ENCODE peak calls at places on chromosomes 1 and 21, in four cellular contexts. W, O, D and T are unnamed samples.

GRCh38 chr1:37865348-37866119 is 6.1 kb upstream of the MTF1 start:
- DNase-seq in O (peak; percentile 63), D (no peak), W (no peak), T (no peak)

GRCh38 chr1:21855257-21856096 is 43.4 kb downstream of the LDLRAD2 start:
- DNase-seq in O (no peak), W (no peak), D (no peak), T (no peak)

GRCh38 chr1:21251773-21252471 is 38.3 kb downstream of the ECE1 start:
- DNase-seq in O (peak; percentile 97), W (no peak), D (no peak), T (no peak)

GRCh38 chr1:174058639-174059038 is 36.5 kb upstream of the RC3H1 start:
- DNase-seq in W (no peak), O (no peak), D (no peak), T (no peak)

GRCh38 chr1:55572878-55573734 is 357.9 kb upstream of the USP24 start:
- DNase-seq in D (no peak), O (peak; percentile 80), W (no peak), T (no peak)

GRCh38 chr1:185644531-185644930 is 89.7 kb upstream of the HMCN1 start:
- DNase-seq in O (peak; percentile 21), D (no peak), W (no peak), T (no peak)

GRCh38 chr21:46052703-46053651 is 44.9 kb upstream of the COL6A2 start:
- DNase-seq in D (peak; percentile 50), O (peak; percentile 94), W (peak; percentile 58), T (no peak)

GRCh38 chr21:42105476-42105875 is 34.4 kb downstream of the UMODL1 start:
- DNase-seq in O (no peak), W (no peak), D (no peak), T (no peak)

GRCh38 chr1:168609133-168609715 is 32.8 kb downstream of the XCL1 start:
- DNase-seq in O (peak; percentile 47), W (no peak), D (no peak), T (no peak)

GRCh38 chr1:90344963-90345730 is 350.2 kb downstream of the ZNF326 start:
- DNase-seq in W (no peak), O (peak; percentile 0), D (no peak), T (no peak)

GRCh38 chr1:7539772-7540175 is 231.3 kb upstream of the VAMP3 start:
- DNase-seq in D (no peak), O (peak; percentile 24), W (no peak), T (no peak)

GRCh38 chr1:26171084-26172072 is at the start of gene ZNF593OS:
- DNase-seq in D (no peak), O (no peak), W (no peak), T (no peak)

GRCh38 chr1:56406821-56407220 is 172.5 kb downstream of the PLPP3 start:
- DNase-seq in D (no peak), O (no peak), W (no peak), T (no peak)

GRCh38 chr1:192739476-192740184 is 69.2 kb upstream of the RGS2 start:
- DNase-seq in O (no peak), W (no peak), D (no peak), T (no peak)

GRCh38 chr1:77540501-77541161 is 141.8 kb downstream of the ZZZ3 start:
- DNase-seq in W (no peak), D (no peak), O (peak; percentile 89), T (no peak)

GRCh38 chr1:94821636-94822305 is 1.6 kb downstream of the SLC44A3 start:
- DNase-seq in W (no peak), O (no peak), D (no peak), T (no peak)

GRCh38 chr1:89632213-89633102 is 462 bp upstream of the LRRC8C start:
- DNase-seq in W (peak; percentile 83), D (peak; percentile 88), O (peak; percentile 68), T (peak; percentile 20)

GRCh38 chr21:25862596-25862995 is 127.8 kb downstream of the GABPA start:
- DNase-seq in D (no peak), O (peak; percentile 63), W (no peak), T (no peak)

GRCh38 chr1:65605621-65606020 is 185.2 kb downstream of the LEPR start:
- DNase-seq in W (no peak), O (peak; percentile 63), D (no peak), T (no peak)

GRCh38 chr1:222919478-222919865 is 104.6 kb downstream of the DISP1 start:
- DNase-seq in W (no peak), O (no peak), D (no peak), T (no peak)

GRCh38 chr1:88530246-88530645 is 153.8 kb upstream of the PKN2 start:
- DNase-seq in D (no peak), W (no peak), O (no peak), T (no peak)

GRCh38 chr1:30870656-30871055 is 37.9 kb downstream of the SDC3 start:
- DNase-seq in D (no peak), O (no peak), W (no peak), T (no peak)

GRCh38 chr1:245800901-245801605 is 646.3 kb downstream of the KIF26B start:
- DNase-seq in O (no peak), W (no peak), D (no peak), T (no peak)

GRCh38 chr21:45507523-45507875 is 34.7 kb downstream of the SLC19A1 start:
- DNase-seq in W (no peak), D (no peak), O (no peak), T (no peak)

GRCh38 chr1:207565546-207566468 is 69.8 kb downstream of the CR1 start:
- DNase-seq in D (no peak), O (peak; percentile 16), W (no peak), T (no peak)

GRCh38 chr21:36511484-36512227 is 31.7 kb upstream of the CLDN14 start:
- DNase-seq in D (no peak), O (peak; percentile 48), W (no peak), T (no peak)

GRCh38 chr1:228938248-228938891 is 203.1 kb downstream of the RHOU start:
- DNase-seq in O (no peak), W (no peak), D (peak; percentile 12), T (no peak)

GRCh38 chr1:54971317-54971791 is 9.1 kb upstream of the TMEM61 start:
- DNase-seq in D (no peak), W (no peak), O (peak; percentile 38), T (no peak)

GRCh38 chr1:182394055-182394775 is 2.6 kb upstream of the GLUL start:
- DNase-seq in W (no peak), O (no peak), D (no peak), T (no peak)